ENCODE peak calls at places on chromosomes 12 and 14, in eight cellular contexts. A is K562, O is GM12878, X is A549, K is HepG2, T is SK-N-SH, C is IMR-90, M is HCT116. Q is an unnamed sample.
A peak's percentile ranks its signal among the peaks of the same experiment; 100 is the strongest.

GRCh38 chr12:95385646-95386045 is 88.3 kb upstream of the METAP2 start:
- DNase-seq in A (no peak), O (no peak), X (no peak), K (no peak), T (no peak), C (peak; percentile 19), M (no peak), Q (no peak)

GRCh38 chr14:99951085-99951484 is 114.1 kb upstream of the EVL start:
- DNase-seq in A (no peak), O (no peak), X (no peak), K (no peak), T (no peak), C (no peak), M (no peak), Q (no peak)

GRCh38 chr12:90460681-90461080 is 494.3 kb downstream of the CCER1 start:
- DNase-seq in A (no peak), O (no peak), X (no peak), K (no peak), T (no peak), C (no peak), M (no peak), Q (no peak)

GRCh38 chr14:35370969-35371368 is 33.6 kb downstream of the NFKBIA start:
- DNase-seq in A (no peak), O (no peak), X (no peak), K (no peak), T (no peak), C (no peak), M (no peak), Q (no peak)

GRCh38 chr14:60008042-60008441 is 83.7 kb upstream of the PCNX4 start:
- DNase-seq in A (no peak), O (no peak), X (no peak), K (no peak), T (no peak), C (no peak), M (no peak), Q (no peak)

GRCh38 chr12:49098035-49098451 is 3.4 kb upstream of the DHH start:
- DNase-seq in A (peak; percentile 68), O (no peak), X (peak; percentile 65), K (peak; percentile 28), T (peak; percentile 78), C (peak; percentile 30), M (no peak), Q (peak; percentile 88)

GRCh38 chr14:58298880-58299664 is 717 bp downstream of the ARID4A start:
- DNase-seq in A (peak; percentile 59), O (no peak), X (no peak), K (no peak), T (peak; percentile 78), C (no peak), M (no peak), Q (peak; percentile 67)

GRCh38 chr14:29805415-29806123 is 122.1 kb downstream of the PRKD1 start:
- DNase-seq in A (no peak), O (no peak), X (peak; percentile 48), K (no peak), T (no peak), C (peak; percentile 98), M (no peak), Q (no peak)

GRCh38 chr14:100072783-100073346 is 7.6 kb downstream of the EVL start:
- DNase-seq in A (peak; percentile 33), O (no peak), X (no peak), K (no peak), T (no peak), C (no peak), M (peak; percentile 13), Q (no peak)

GRCh38 chr12:122825773-122826724 is 9.2 kb upstream of the HIP1R start:
- DNase-seq in A (no peak), O (no peak), X (peak; percentile 58), K (no peak), T (peak; percentile 48), C (no peak), M (no peak), Q (no peak)

GRCh38 chr14:91350813-91351507 is 66.7 kb downstream of the CCDC88C start:
- DNase-seq in A (no peak), O (peak; percentile 91), X (no peak), K (no peak), T (no peak), C (no peak), M (no peak), Q (no peak)

GRCh38 chr14:99274346-99275221 is 2.6 kb upstream of the BCL11B start:
- DNase-seq in A (peak; percentile 20), O (no peak), X (peak; percentile 85), K (peak; percentile 77), T (peak; percentile 65), C (peak; percentile 37), M (peak; percentile 78), Q (peak; percentile 88)

GRCh38 chr14:98270201-98270600 is 1001.8 kb downstream of the BCL11B start:
- DNase-seq in A (no peak), O (no peak), X (no peak), K (no peak), T (no peak), C (no peak), M (no peak), Q (no peak)

GRCh38 chr14:98172243-98172778 is 1099.7 kb downstream of the BCL11B start:
- DNase-seq in A (no peak), O (no peak), X (no peak), K (no peak), T (no peak), C (no peak), M (no peak), Q (no peak)

GRCh38 chr12:124913474-124914391 is 717 bp downstream of the UBC start:
- DNase-seq in A (peak; percentile 68), O (no peak), X (peak; percentile 94), K (peak; percentile 76), T (peak; percentile 64), C (peak; percentile 68), M (no peak), Q (no peak)

GRCh38 chr12:754238-754816 is 1.9 kb downstream of the WNK1 start:
- DNase-seq in A (no peak), O (no peak), X (peak; percentile 41), K (no peak), T (no peak), C (no peak), M (no peak), Q (no peak)

GRCh38 chr12:132174703-132175490 is 30.6 kb downstream of the NOC4L start:
- DNase-seq in A (no peak), O (no peak), X (no peak), K (no peak), T (no peak), C (no peak), M (no peak), Q (no peak)
- TF ChIP-seq RAD21 in A (no peak), O (no peak), X (no peak), K (no peak), T (no peak), C (no peak), M (no peak), Q (no peak)

DNA sequence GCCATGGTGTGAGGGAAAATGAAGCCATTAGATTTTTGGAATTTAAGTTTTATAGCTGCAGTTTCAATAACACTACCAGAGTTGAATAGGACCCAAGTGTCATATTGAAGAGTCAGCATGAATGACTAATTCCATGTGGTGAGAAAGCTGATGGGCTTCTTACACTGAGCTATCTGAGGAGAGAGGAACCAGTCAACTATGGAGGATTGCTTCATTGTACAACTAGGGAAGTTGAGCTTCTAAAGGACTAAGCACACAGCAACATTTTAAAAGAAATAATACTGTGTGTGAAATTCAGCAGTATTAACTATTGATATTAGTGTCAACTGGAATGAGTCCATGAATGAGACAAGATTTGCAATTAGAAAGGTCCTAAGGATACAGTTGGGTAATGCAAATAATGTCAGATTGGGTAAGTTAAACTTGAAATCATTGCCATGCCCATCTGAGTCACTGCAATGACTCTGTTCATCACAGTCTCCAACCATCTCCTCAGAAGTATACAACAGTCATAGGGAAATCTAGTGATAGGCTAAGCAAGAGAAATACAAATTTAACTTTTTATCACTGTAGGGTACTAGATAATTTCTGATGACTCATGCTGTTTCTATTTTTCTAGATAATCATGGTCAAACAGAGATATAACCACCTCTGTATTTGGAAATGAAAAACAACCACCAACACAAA is 394.2 kb downstream of the FSCB start:
- DNase-seq in A (no peak), O (no peak), X (no peak), K (no peak), T (no peak), C (no peak), M (no peak), Q (no peak)
- TF ChIP-seq RAD21 in A (no peak), O (no peak), X (no peak), K (no peak), T (no peak), C (no peak), M (no peak), Q (no peak)

GRCh38 chr12:56017181-56017580 is 3.7 kb upstream of the IKZF4 start:
- DNase-seq in A (no peak), O (no peak), X (no peak), K (no peak), T (no peak), C (no peak), M (no peak), Q (no peak)

GRCh38 chr12:56021882-56022497 is 1.1 kb downstream of the IKZF4 start:
- DNase-seq in A (no peak), O (no peak), X (no peak), K (no peak), T (peak; percentile 52), C (no peak), M (no peak), Q (no peak)

GRCh38 chr12:56020437-56021189 is at the start of gene IKZF4:
- DNase-seq in A (peak; percentile 77), O (no peak), X (no peak), K (no peak), T (peak; percentile 68), C (peak; percentile 48), M (no peak), Q (peak; percentile 81)
- TF ChIP-seq RAD21 in A (peak; percentile 7), O (no peak), X (no peak), K (no peak), T (no peak), C (no peak), M (no peak), Q (no peak)

GRCh38 chr12:93002278-93003054 is 73.4 kb upstream of the EEA1 start:
- DNase-seq in A (no peak), O (no peak), X (no peak), K (no peak), T (no peak), C (peak; percentile 92), M (no peak), Q (no peak)
- TF ChIP-seq RAD21 in A (no peak), O (no peak), X (no peak), K (no peak), T (no peak), C (no peak), M (no peak), Q (no peak)

GRCh38 chr14:65790185-65790815 is 377.8 kb downstream of the FUT8 start:
- DNase-seq in A (no peak), O (no peak), X (no peak), K (no peak), T (peak; percentile 72), C (no peak), M (no peak), Q (no peak)

GRCh38 chr14:65794674-65795279 is 382.2 kb downstream of the FUT8 start:
- DNase-seq in A (no peak), O (no peak), X (no peak), K (no peak), T (no peak), C (no peak), M (no peak), Q (no peak)

GRCh38 chr14:65788876-65789859 is 376.6 kb downstream of the FUT8 start:
- DNase-seq in A (no peak), O (no peak), X (no peak), K (peak; percentile 3), T (peak; percentile 25), C (no peak), M (no peak), Q (no peak)

GRCh38 chr14:65792208-65792905 is 379.8 kb downstream of the FUT8 start:
- DNase-seq in A (no peak), O (no peak), X (peak; percentile 31), K (no peak), T (peak; percentile 11), C (peak; percentile 37), M (peak; percentile 6), Q (no peak)

GRCh38 chr14:65791551-65791981 is 379.0 kb downstream of the FUT8 start:
- DNase-seq in A (peak; percentile 12), O (peak; percentile 5), X (peak; percentile 5), K (no peak), T (peak; percentile 21), C (peak; percentile 45), M (no peak), Q (no peak)
- TF ChIP-seq RAD21 in A (no peak), O (no peak), X (no peak), K (no peak), T (no peak), C (no peak), M (no peak), Q (no peak)

Q was measured in H1.